ENCODE peak calls at places on chromosomes 7 and 10, in five cellular contexts. One of them, this sample, is unnamed.

GRCh38 chr10:1612910-1613309 is 124.4 kb downstream of the ADARB2 start:
- DNase-seq in astrocyte of the spinal cord: no peak
- DNase-seq in NB4: no peak
- DNase-seq in A549: no peak
- DNase-seq in retinal pigment epithelial cell: no peak
- DNase-seq in this sample: no peak

GRCh38 chr7:132697032-132697431 is 120.8 kb upstream of the PLXNA4 start:
- DNase-seq in A549: no peak
- DNase-seq in astrocyte of the spinal cord: no peak
- DNase-seq in NB4: no peak
- DNase-seq in retinal pigment epithelial cell: no peak
- DNase-seq in this sample: no peak

GRCh38 chr7:66157060-66157459 is 42.4 kb downstream of the CRCP start:
- DNase-seq in NB4: no peak
- DNase-seq in retinal pigment epithelial cell: no peak
- DNase-seq in A549: no peak
- DNase-seq in astrocyte of the spinal cord: no peak
- DNase-seq in this sample: peak

GRCh38 chr7:34652784-34653183 is 5.2 kb upstream of the NPSR1 start:
- DNase-seq in retinal pigment epithelial cell: peak
- DNase-seq in astrocyte of the spinal cord: peak
- DNase-seq in A549: no peak
- DNase-seq in NB4: no peak
- DNase-seq in this sample: no peak

GRCh38 chr7:1691601-1692499 is 21.8 kb downstream of the ELFN1 start:
- DNase-seq in A549: no peak
- DNase-seq in retinal pigment epithelial cell: peak
- DNase-seq in astrocyte of the spinal cord: no peak
- DNase-seq in NB4: no peak
- DNase-seq in this sample: peak

GRCh38 chr7:103766630-103767029 is 222.8 kb downstream of the RELN start:
- DNase-seq in A549: no peak
- DNase-seq in retinal pigment epithelial cell: no peak
- DNase-seq in astrocyte of the spinal cord: no peak
- DNase-seq in NB4: no peak
- DNase-seq in this sample: no peak

GRCh38 chr10:34633346-34633745 is 181.8 kb downstream of the PARD3 start:
- DNase-seq in astrocyte of the spinal cord: no peak
- DNase-seq in retinal pigment epithelial cell: no peak
- DNase-seq in A549: no peak
- DNase-seq in NB4: no peak
- DNase-seq in this sample: no peak

GRCh38 chr10:114822771-114823463 is 1.3 kb downstream of the FHIP2A start:
- DNase-seq in A549: peak
- DNase-seq in retinal pigment epithelial cell: no peak
- DNase-seq in NB4: peak
- DNase-seq in astrocyte of the spinal cord: peak
- DNase-seq in this sample: peak

GRCh38 chr7:64863021-64863420 is 40.1 kb upstream of the ZNF273 start:
- DNase-seq in astrocyte of the spinal cord: no peak
- DNase-seq in NB4: no peak
- DNase-seq in A549: no peak
- DNase-seq in retinal pigment epithelial cell: no peak
- DNase-seq in this sample: no peak

DNA sequence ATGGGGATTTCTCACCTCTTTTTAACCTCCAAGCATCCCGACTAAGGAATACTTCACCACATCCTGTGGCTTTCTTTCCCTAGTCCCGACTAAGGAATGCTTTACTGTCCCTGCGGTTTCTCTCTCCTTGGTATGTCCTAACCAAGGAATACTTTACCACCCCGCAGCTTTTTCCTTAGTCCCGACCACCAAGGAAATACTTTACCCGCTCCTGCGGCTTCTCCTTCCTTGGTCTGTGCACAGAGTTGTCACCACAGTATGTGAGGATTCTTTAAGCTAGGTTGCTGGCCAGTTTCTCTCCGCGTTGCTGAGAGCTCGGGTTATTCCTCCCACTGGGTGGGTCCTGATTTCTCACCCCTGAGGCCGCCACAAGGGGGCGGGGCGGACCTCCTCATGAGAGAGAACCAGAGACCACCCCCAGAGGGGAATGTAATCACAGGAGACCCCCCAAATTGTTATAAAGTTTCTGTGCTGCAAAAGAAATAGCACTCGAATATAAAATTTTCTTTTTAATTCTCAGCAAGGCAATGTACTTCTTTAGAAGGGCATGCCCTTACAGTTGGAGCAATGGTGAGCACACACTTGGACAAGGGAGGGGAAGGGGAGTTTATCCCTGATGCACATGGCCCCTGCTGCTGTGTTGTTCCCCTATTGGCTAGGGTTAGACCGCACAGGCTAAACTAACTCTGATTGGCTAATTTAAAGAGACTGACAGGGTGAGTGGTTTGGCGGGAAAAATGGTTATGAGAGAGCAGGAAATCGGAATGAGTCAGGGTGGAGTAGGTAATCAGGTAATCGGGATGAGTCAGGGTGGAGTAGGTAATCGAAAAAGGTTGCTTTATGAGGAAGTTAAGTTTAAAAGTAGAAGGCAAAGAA is 12.8 kb downstream of the SUGCT start:
- DNase-seq in retinal pigment epithelial cell: no peak
- DNase-seq in astrocyte of the spinal cord: peak
- DNase-seq in A549: no peak
- DNase-seq in NB4: no peak
- DNase-seq in this sample: no peak
- TF ChIP-seq CTCF in retinal pigment epithelial cell: no peak
- TF ChIP-seq CTCF in astrocyte of the spinal cord: peak
- TF ChIP-seq CTCF in A549: no peak
- TF ChIP-seq CTCF in NB4: peak
- TF ChIP-seq CTCF in this sample: peak

GRCh38 chr7:130649004-130649790 is 19.4 kb downstream of the COPG2 start:
- DNase-seq in retinal pigment epithelial cell: peak
- DNase-seq in NB4: no peak
- DNase-seq in astrocyte of the spinal cord: peak
- DNase-seq in A549: no peak
- DNase-seq in this sample: no peak

GRCh38 chr7:130650616-130651015 is 17.9 kb downstream of the COPG2 start:
- DNase-seq in astrocyte of the spinal cord: no peak
- DNase-seq in retinal pigment epithelial cell: no peak
- DNase-seq in A549: no peak
- DNase-seq in NB4: no peak
- DNase-seq in this sample: no peak

DNA sequence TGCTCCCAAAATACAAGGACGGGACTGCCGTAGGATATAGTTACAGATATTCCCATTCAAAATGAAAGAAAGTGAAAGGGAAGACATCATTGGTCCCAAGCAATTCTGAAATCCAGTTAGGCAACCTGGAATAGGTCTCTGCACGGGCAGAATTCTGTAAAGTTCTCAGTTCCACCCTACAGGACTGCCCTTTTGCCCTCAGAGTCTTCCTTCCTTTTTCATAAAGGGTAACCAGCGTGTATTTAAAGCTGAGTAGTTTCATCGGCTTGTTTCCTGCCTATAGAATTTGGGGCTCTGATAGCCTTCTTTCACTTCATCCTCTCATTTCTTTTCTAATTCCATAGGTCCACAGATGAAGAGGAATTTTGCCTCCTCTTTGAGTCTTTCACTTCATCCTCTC is 20.0 kb downstream of the COPG2 start:
- DNase-seq in retinal pigment epithelial cell: no peak
- DNase-seq in NB4: no peak
- DNase-seq in A549: no peak
- DNase-seq in astrocyte of the spinal cord: no peak
- DNase-seq in this sample: no peak
- H3K4me3 ChIP-seq in retinal pigment epithelial cell: no peak
- H3K4me3 ChIP-seq in NB4: no peak
- H3K4me3 ChIP-seq in A549: no peak
- H3K4me3 ChIP-seq in astrocyte of the spinal cord: no peak
- H3K4me3 ChIP-seq in this sample: no peak

GRCh38 chr7:152030561-152030960 is 5.1 kb downstream of the GALNT11 start:
- DNase-seq in retinal pigment epithelial cell: no peak
- DNase-seq in astrocyte of the spinal cord: no peak
- DNase-seq in NB4: no peak
- DNase-seq in A549: no peak
- DNase-seq in this sample: no peak

GRCh38 chr7:152025937-152026890 is 740 bp downstream of the GALNT11 start:
- DNase-seq in retinal pigment epithelial cell: no peak
- DNase-seq in A549: no peak
- DNase-seq in astrocyte of the spinal cord: no peak
- DNase-seq in NB4: peak
- DNase-seq in this sample: no peak

GRCh38 chr7:152025077-152025936 is at the start of gene GALNT11:
- DNase-seq in NB4: peak
- DNase-seq in astrocyte of the spinal cord: peak
- DNase-seq in A549: peak
- DNase-seq in retinal pigment epithelial cell: peak
- DNase-seq in this sample: no peak
- TF ChIP-seq CTCF in NB4: peak
- TF ChIP-seq CTCF in astrocyte of the spinal cord: peak
- TF ChIP-seq CTCF in A549: peak
- TF ChIP-seq CTCF in retinal pigment epithelial cell: peak
- TF ChIP-seq CTCF in this sample: peak

GRCh38 chr7:155425011-155425340 is 33.0 kb upstream of the EN2 start:
- DNase-seq in A549: no peak
- DNase-seq in retinal pigment epithelial cell: no peak
- DNase-seq in NB4: no peak
- DNase-seq in astrocyte of the spinal cord: no peak
- DNase-seq in this sample: no peak

GRCh38 chr7:155425946-155426345 is 32.0 kb upstream of the EN2 start:
- DNase-seq in A549: no peak
- DNase-seq in retinal pigment epithelial cell: no peak
- DNase-seq in astrocyte of the spinal cord: no peak
- DNase-seq in NB4: no peak
- DNase-seq in this sample: no peak

GRCh38 chr7:155423337-155424285 is 34.3 kb upstream of the EN2 start:
- DNase-seq in NB4: no peak
- DNase-seq in A549: no peak
- DNase-seq in retinal pigment epithelial cell: no peak
- DNase-seq in astrocyte of the spinal cord: no peak
- DNase-seq in this sample: no peak

GRCh38 chr7:155422599-155423336 is 35.2 kb upstream of the EN2 start:
- DNase-seq in retinal pigment epithelial cell: no peak
- DNase-seq in A549: no peak
- DNase-seq in astrocyte of the spinal cord: no peak
- DNase-seq in NB4: no peak
- DNase-seq in this sample: no peak

GRCh38 chr7:155424301-155425010 is 33.5 kb upstream of the EN2 start:
- DNase-seq in astrocyte of the spinal cord: no peak
- DNase-seq in A549: no peak
- DNase-seq in retinal pigment epithelial cell: no peak
- DNase-seq in NB4: no peak
- DNase-seq in this sample: no peak
- H3K4me3 ChIP-seq in astrocyte of the spinal cord: no peak
- H3K4me3 ChIP-seq in A549: no peak
- H3K4me3 ChIP-seq in retinal pigment epithelial cell: no peak
- H3K4me3 ChIP-seq in NB4: no peak
- H3K4me3 ChIP-seq in this sample: no peak

GRCh38 chr10:44030132-44030531 is 354.8 kb downstream of the CXCL12 start:
- DNase-seq in A549: no peak
- DNase-seq in retinal pigment epithelial cell: no peak
- DNase-seq in NB4: peak
- DNase-seq in astrocyte of the spinal cord: no peak
- DNase-seq in this sample: no peak
- TF ChIP-seq CTCF in A549: no peak
- TF ChIP-seq CTCF in retinal pigment epithelial cell: no peak
- TF ChIP-seq CTCF in NB4: peak
- TF ChIP-seq CTCF in astrocyte of the spinal cord: peak
- TF ChIP-seq CTCF in this sample: peak

GRCh38 chr7:155459133-155459866 is 1.4 kb downstream of the EN2 start:
- DNase-seq in retinal pigment epithelial cell: no peak
- DNase-seq in A549: no peak
- DNase-seq in astrocyte of the spinal cord: no peak
- DNase-seq in NB4: no peak
- DNase-seq in this sample: no peak
- H3K4me3 ChIP-seq in retinal pigment epithelial cell: no peak
- H3K4me3 ChIP-seq in A549: no peak
- H3K4me3 ChIP-seq in astrocyte of the spinal cord: no peak
- H3K4me3 ChIP-seq in NB4: no peak
- H3K4me3 ChIP-seq in this sample: no peak

DNA sequence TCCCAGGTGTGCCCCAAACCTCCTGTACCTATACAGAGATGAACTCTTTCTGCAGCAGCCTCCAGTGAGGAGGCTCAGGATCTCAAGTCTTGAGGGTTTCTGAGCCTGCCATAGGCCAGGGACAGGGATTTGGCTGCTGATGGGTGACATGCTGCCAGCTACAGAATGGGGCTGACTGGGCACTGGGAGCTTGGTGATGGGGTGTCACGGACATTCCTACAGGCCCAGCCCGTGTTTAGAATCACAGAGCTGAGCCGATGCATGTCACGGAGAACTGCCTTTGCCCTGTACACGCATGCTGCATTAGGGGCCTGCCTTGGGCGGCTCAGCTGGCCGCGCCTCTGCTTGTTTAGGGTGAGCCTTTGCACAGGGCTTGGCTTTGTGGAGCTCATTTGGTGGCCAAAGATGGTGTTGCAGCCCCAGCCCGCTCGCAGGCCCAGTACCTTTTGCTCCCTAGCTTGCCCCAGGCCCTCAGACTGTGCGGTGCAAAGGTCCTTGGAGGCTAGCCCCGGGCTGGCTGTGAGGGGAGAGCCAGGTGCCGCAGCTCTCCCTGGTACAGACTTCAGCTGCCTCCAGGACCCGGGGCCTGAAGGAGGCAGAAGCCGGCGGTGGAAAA is 108.4 kb upstream of the BTBD16 start:
- DNase-seq in NB4: no peak
- DNase-seq in retinal pigment epithelial cell: no peak
- DNase-seq in A549: no peak
- DNase-seq in astrocyte of the spinal cord: no peak
- DNase-seq in this sample: no peak
- TF ChIP-seq CTCF in NB4: no peak
- TF ChIP-seq CTCF in retinal pigment epithelial cell: no peak
- TF ChIP-seq CTCF in A549: no peak
- TF ChIP-seq CTCF in astrocyte of the spinal cord: peak
- TF ChIP-seq CTCF in this sample: no peak